ENCODE peak calls at places on chromosomes 7 and 10, in five cellular contexts. H, J, D, E and A are unnamed samples.

GRCh38 chr10:67697646-67698245 is 1.8 kb upstream of the CTNNA3 start:
- DNase-seq in H (peak; percentile 2), J (peak; percentile 20), D (peak; percentile 64), E (peak; percentile 58), A (peak; percentile 25)

GRCh38 chr10:7085147-7085912 is 325.5 kb downstream of the SFMBT2 start:
- DNase-seq in H (no peak), J (no peak), D (no peak), E (peak; percentile 45), A (no peak)

GRCh38 chr10:130500251-130501000 is 364.2 kb downstream of the GLRX3 start:
- DNase-seq in H (no peak), J (no peak), D (no peak), E (no peak), A (no peak)

GRCh38 chr7:8290645-8291308 is 28.8 kb upstream of the ICA1 start:
- DNase-seq in H (no peak), J (no peak), D (no peak), E (no peak), A (no peak)

GRCh38 chr10:30463944-30464451 is 30.0 kb downstream of the MAP3K8 start:
- DNase-seq in H (no peak), J (no peak), D (no peak), E (peak; percentile 66), A (peak; percentile 27)

GRCh38 chr7:35760082-35760770 is 40.6 kb upstream of the SEPTIN7 start:
- DNase-seq in H (no peak), J (no peak), D (no peak), E (no peak), A (no peak)

GRCh38 chr7:5523052-5523711 is 99.5 kb upstream of the TNRC18 start:
- DNase-seq in H (peak; percentile 45), J (no peak), D (peak; percentile 37), E (peak; percentile 36), A (peak; percentile 59)

GRCh38 chr7:144786522-144786921 is 49.3 kb downstream of the TPK1 start:
- DNase-seq in H (no peak), J (no peak), D (peak; percentile 6), E (peak; percentile 2), A (no peak)